ENCODE peak calls at places on chromosomes 13 and 19, in seven cellular contexts. E is upper lobe of right lung, D is endodermal cell, Y is fibroblast of lung, M is right cardiac atrium, V is cardiac muscle cell, R is mesendoderm. F is an unnamed sample.

GRCh38 chr19:15161028-15161984 is 39.5 kb downstream of the NOTCH3 start:
- DNase-seq in E (no peak), R (peak), V (no peak), M (peak), D (no peak), Y (no peak), F (peak)

GRCh38 chr13:54312885-54313284 is 1284.3 kb downstream of the OLFM4 start:
- DNase-seq in R (no peak), D (peak), M (no peak), E (no peak), Y (no peak), V (no peak), F (no peak)

GRCh38 chr19:46821512-46822359 is 28.9 kb downstream of the AP2S1 start:
- DNase-seq in E (peak), R (no peak), Y (no peak), V (no peak), D (peak), M (peak), F (no peak)

GRCh38 chr19:4338441-4339350 is at the start of gene STAP2:
- DNase-seq in Y (no peak), D (peak), V (peak), E (peak), R (peak), M (no peak), F (no peak)

GRCh38 chr19:23901360-23901759 is 13.3 kb upstream of the ZNF726 start:
- DNase-seq in D (no peak), M (no peak), E (no peak), Y (no peak), V (no peak), R (no peak), F (no peak)

GRCh38 chr13:48600374-48601364 is 53.1 kb upstream of the CYSLTR2 start:
- DNase-seq in R (peak), Y (peak), M (no peak), D (peak), V (no peak), E (no peak), F (peak)

GRCh38 chr13:112725346-112726017 is 35.6 kb downstream of the ATP11A start:
- DNase-seq in E (peak), Y (no peak), V (no peak), D (peak), M (no peak), R (no peak), F (no peak)

GRCh38 chr19:13277104-13277809 is 127.0 kb downstream of the IER2 start:
- DNase-seq in D (peak), E (no peak), M (peak), Y (peak), R (peak), V (peak), F (peak)

GRCh38 chr13:111530137-111530536 is 209.7 kb downstream of the TEX29 start:
- DNase-seq in Y (no peak), E (no peak), M (no peak), R (no peak), V (no peak), D (no peak), F (no peak)

GRCh38 chr13:107767119-107767518 is 448.2 kb downstream of the LIG4 start:
- DNase-seq in Y (no peak), E (no peak), V (no peak), M (no peak), D (no peak), R (peak), F (no peak)

GRCh38 chr13:106619688-106620555 is 52.0 kb upstream of the ARGLU1 start:
- DNase-seq in Y (peak), D (peak), V (peak), M (no peak), E (no peak), R (peak), F (peak)

GRCh38 chr19:6239401-6239844 is 40.4 kb downstream of the MLLT1 start:
- DNase-seq in D (no peak), Y (no peak), R (no peak), V (no peak), E (peak), M (peak), F (no peak)

GRCh38 chr13:34900288-34900739 is 41.8 kb upstream of the NBEA start:
- DNase-seq in Y (no peak), D (peak), M (no peak), R (peak), V (no peak), E (no peak), F (no peak)

GRCh38 chr19:42113641-42114348 is 18.5 kb downstream of the POU2F2 start:
- DNase-seq in Y (peak), D (peak), R (peak), E (no peak), V (no peak), M (no peak), F (peak)
- H3K4me3 ChIP-seq in Y (no peak), D (no peak), R (no peak), E (no peak), V (no peak), M (no peak), F (no peak)

DNA sequence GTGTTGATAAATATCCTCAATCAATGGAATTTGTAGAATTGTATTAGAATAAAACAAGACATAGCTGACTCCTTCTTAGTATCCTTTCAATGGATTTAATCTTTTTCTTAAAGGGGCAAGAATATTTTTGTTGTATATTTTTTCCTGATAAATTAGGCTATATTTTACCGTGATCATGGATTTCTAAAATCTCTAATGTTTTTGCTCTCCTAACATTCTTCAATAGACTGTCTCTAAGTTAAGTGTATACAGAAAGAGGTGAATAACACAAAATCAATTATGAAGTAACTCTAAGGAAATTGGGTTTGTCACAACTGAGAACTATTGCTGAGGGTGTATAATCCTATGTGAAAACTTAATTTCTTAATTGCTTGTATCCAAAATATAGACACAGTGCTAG is at the start of gene OR7E24:
- DNase-seq in R (no peak), Y (no peak), V (no peak), M (no peak), D (no peak), E (no peak), F (no peak)
- H3K4me3 ChIP-seq in R (no peak), Y (no peak), V (no peak), M (no peak), D (no peak), E (no peak), F (no peak)

GRCh38 chr13:23579886-23580706 is 9.9 kb downstream of the TNFRSF19 start:
- DNase-seq in M (no peak), D (no peak), E (no peak), V (peak), Y (peak), R (no peak), F (peak)

GRCh38 chr13:23575632-23576031 is 5.4 kb downstream of the TNFRSF19 start:
- DNase-seq in V (no peak), Y (no peak), M (no peak), R (no peak), E (no peak), D (no peak), F (no peak)

GRCh38 chr13:23574421-23574820 is 4.2 kb downstream of the TNFRSF19 start:
- DNase-seq in V (no peak), E (no peak), D (no peak), Y (no peak), M (no peak), R (no peak), F (no peak)

GRCh38 chr13:23579072-23579885 is 9.1 kb downstream of the TNFRSF19 start:
- DNase-seq in Y (peak), R (peak), D (peak), V (peak), E (peak), M (peak), F (peak)

DNA sequence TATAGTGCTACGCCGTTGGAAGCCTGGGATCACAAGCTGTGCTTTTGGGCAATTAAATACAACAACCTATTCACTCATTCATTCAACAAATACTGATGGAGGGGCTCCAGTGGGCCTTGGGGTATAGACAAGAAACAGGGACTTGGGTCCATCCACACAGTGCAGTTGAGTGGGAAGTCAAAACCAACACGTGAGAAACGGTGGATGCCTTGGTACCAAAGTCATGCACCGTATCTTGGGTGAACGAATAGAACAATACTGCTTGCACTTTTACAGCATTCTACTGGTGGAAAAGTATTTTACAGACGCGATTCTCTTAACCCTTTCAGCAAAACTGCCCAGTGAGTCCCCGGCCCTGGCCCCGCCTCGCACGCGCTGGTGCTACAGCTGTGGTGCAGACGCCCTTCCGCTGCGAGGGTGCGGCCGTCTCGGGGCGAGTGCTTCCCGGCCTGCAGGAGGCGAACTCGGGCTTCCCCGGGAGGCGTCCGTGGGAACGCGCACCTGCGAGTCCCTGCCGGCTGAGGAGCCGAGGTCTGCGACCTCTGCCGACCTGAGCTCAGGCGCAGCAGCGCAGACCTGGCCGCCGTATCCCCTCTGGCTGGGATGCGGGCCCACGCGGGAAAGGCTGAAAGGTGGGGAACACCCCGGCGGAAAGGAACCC is 8.3 kb downstream of the TNFRSF19 start:
- DNase-seq in R (peak), D (peak), E (peak), V (peak), Y (peak), M (peak), F (peak)
- H3K4me3 ChIP-seq in R (peak), D (peak), E (peak), V (peak), Y (peak), M (peak), F (peak)

GRCh38 chr19:38210458-38210987 is 13.5 kb downstream of the DPF1 start:
- DNase-seq in R (peak), D (peak), E (no peak), Y (peak), M (peak), V (peak), F (peak)
- H3K4me3 ChIP-seq in R (no peak), D (no peak), E (no peak), Y (peak), M (no peak), V (no peak), F (peak)

GRCh38 chr19:55656552-55656951 is 1.7 kb downstream of the U2AF2 start:
- DNase-seq in M (no peak), R (no peak), E (no peak), Y (no peak), D (no peak), V (no peak), F (no peak)

GRCh38 chr19:55654323-55654832 is 457 bp upstream of the U2AF2 start:
- DNase-seq in D (peak), Y (peak), M (peak), R (peak), V (peak), E (peak), F (peak)

GRCh38 chr19:55655648-55656040 is 809 bp downstream of the U2AF2 start:
- DNase-seq in E (no peak), R (no peak), D (no peak), Y (no peak), M (no peak), V (no peak), F (no peak)

GRCh38 chr19:55653651-55654322 is 1.0 kb upstream of the U2AF2 start:
- DNase-seq in Y (peak), R (peak), D (peak), E (peak), V (peak), M (peak), F (peak)

DNA sequence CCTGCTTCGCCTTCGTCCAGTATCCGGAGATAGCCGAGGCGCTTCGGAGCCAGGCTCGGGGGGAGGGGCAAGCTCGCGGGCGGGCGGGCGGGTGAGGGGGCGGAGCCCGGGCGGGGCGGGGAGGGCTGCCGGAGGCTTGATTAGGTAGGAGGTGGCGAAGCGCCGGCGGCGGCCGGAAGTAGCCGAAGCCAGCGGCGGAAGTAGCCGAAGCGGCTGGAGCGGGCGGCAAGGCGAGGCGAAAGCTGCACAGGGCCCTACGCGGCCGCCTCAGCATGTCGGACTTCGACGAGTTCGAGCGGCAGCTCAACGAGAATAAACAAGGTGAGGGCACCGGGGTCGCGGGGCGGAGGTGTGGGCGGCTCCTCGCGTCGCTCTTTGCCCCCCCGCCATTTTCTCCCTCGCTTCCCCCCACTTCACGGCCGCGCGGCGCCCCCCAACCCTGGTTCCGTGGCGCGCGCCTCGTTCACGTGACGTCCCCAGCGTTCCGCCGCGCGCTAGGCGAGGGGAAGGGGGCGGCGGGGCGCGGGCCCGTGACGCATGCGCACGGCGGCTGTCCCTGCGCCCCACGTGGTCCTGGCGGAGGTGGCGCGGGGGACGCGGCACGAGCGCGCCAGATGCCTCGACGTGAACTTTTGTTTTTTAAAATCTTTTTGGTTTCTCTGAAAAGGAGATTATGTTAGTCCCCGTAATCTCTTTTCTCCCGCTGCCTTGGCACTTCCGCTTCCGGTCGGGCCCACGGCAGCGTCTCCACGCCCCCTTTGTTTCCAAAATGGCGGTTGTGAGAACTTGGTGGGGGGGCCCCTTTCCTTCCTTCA is at the start of gene U2AF2:
- DNase-seq in R (peak), Y (peak), V (peak), E (peak), D (peak), M (peak), F (peak)
- H3K4me3 ChIP-seq in R (peak), Y (peak), V (peak), E (peak), D (peak), M (peak), F (peak)

GRCh38 chr19:58515259-58515658 is 3.5 kb upstream of the SLC27A5 start:
- DNase-seq in V (no peak), E (no peak), Y (no peak), R (no peak), M (no peak), D (no peak), F (no peak)

GRCh38 chr19:58514564-58515020 is 2.8 kb upstream of the SLC27A5 start:
- DNase-seq in R (no peak), V (no peak), Y (no peak), M (no peak), E (no peak), D (no peak), F (no peak)

GRCh38 chr19:58513694-58514563 is 2.1 kb upstream of the SLC27A5 start:
- DNase-seq in E (peak), Y (peak), R (peak), V (peak), D (peak), M (peak), F (peak)

GRCh38 chr19:58511353-58512208 is at the start of gene SLC27A5:
- DNase-seq in V (no peak), R (no peak), M (no peak), Y (no peak), E (no peak), D (no peak), F (no peak)

DNA sequence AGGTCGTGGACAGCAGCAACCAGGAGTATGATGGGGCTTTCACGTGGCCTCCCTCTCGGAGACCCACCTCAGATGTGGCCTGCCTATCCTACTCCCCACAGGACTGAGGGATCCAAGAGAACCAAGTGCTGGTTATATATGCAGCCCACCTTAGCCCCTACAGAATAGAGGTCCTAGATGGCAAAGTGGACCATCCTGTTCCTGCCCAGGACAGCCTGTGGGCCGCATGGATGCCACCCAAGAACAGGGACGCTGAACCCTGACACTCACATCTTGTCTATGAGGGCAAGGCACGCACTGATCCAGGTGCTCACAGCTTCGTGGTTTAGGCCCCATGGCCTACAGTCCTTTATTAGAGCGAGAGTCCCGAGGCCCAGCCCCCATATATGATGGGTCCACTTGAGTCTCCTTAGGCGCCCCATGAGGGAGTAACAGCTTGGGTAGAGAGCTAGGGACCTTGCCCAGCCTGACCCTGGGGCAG is 1.5 kb upstream of the SLC27A5 start:
- DNase-seq in E (no peak), R (no peak), D (no peak), Y (no peak), V (no peak), M (no peak), F (no peak)
- H3K4me3 ChIP-seq in E (no peak), R (no peak), D (no peak), Y (no peak), V (no peak), M (no peak), F (no peak)

DNA sequence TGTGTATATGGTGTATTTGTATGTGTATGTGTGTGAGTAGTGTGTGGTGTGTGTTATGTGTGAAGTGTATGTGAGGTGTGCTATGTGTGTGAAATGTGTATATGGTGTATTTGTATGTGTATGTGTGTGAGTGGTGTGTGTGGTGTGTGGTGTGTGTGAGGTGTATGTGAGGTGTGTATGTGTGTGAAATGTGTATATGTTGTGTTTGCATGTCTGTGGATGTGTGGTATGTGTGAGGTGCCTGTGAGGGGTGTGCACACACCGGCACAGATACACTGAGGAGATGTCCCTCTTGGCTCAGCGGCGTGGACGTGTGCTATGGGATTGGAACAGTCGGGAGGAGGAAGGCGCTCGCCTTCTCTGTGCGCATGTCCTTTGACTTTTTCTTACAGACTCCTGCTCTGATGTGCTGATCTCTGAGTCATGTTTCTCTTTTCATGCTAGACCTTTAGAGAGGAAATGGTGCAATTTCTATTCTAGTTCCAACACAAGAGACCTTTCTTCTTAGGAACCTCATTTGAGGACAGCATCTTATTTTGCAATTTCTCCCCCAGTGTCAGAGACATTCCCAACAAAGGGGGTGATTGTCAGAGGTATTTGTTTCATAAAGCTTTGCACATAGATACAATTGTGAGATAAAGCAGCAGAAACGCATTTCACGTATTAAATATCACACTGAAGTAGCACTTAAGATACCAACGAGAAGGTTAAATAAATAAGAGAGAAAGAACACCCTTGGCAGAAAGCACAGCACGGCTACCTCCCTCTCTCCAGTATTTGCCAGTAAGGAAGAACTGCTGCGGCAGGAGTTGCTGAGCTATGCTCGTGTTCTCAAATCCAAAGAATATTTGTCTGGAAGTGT is 11.3 kb upstream of the TNFRSF19 start:
- DNase-seq in V (peak), R (peak), E (peak), D (no peak), M (peak), Y (peak), F (peak)
- H3K4me3 ChIP-seq in V (no peak), R (no peak), E (peak), D (no peak), M (peak), Y (peak), F (peak)

GRCh38 chr19:18290250-18291018 is 9.0 kb upstream of the JUND start:
- DNase-seq in M (peak), E (no peak), Y (no peak), D (peak), V (no peak), R (no peak), F (no peak)
- H3K4me3 ChIP-seq in M (no peak), E (no peak), Y (no peak), D (no peak), V (no peak), R (no peak), F (no peak)

DNA sequence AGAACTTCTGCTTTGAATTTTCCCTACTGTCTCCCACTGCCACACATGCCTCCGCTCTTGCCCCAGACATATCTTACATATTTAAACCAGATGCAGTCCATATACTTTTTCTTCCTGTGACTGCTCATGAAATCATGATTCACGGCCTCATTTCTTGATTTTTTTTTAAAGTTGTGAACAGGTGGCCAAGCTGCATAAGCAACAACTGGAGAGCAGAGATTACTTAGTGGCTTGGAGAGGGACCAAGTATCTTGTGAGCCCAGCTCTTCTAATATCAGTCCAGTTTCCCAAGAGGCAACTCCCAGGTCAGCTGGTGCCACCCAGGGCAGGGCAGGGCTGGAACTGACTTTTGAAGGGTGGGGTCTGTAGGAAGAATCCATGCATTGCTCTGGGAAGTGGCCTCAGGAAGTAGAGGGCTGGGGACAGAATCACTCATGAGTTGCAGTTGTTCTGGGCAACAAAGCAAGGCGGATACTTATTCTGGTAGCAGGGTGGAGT is 152.4 kb downstream of the LMO7 start:
- DNase-seq in E (no peak), M (no peak), V (no peak), D (no peak), R (no peak), Y (peak), F (peak)
- H3K4me3 ChIP-seq in E (no peak), M (no peak), V (no peak), D (no peak), R (no peak), Y (no peak), F (peak)